ENCODE peak calls at places on chromosomes 12 and 14, in six cellular contexts. One of them, this sample, is unnamed.

GRCh38 chr12:70598467-70599194 is 38.6 kb downstream of the PTPRB start:
- DNase-seq in NCI-H1694: no peak
- DNase-seq in tibial artery: no peak
- DNase-seq in dorsolateral prefrontal cortex: peak
- DNase-seq in C1 segment of cervical spinal cord: no peak
- DNase-seq in neural progenitor cell: peak
- DNase-seq in this sample: no peak

GRCh38 chr12:81350309-81350708 is 272.4 kb downstream of the ACSS3 start:
- DNase-seq in NCI-H1694: no peak
- DNase-seq in tibial artery: no peak
- DNase-seq in dorsolateral prefrontal cortex: no peak
- DNase-seq in C1 segment of cervical spinal cord: no peak
- DNase-seq in neural progenitor cell: peak
- DNase-seq in this sample: no peak

GRCh38 chr14:60878121-60878520 is 102.8 kb downstream of the TRMT5 start:
- DNase-seq in NCI-H1694: no peak
- DNase-seq in tibial artery: no peak
- DNase-seq in dorsolateral prefrontal cortex: no peak
- DNase-seq in C1 segment of cervical spinal cord: no peak
- DNase-seq in neural progenitor cell: no peak
- DNase-seq in this sample: no peak

GRCh38 chr14:77043177-77043983 is 14.9 kb upstream of the IRF2BPL start:
- DNase-seq in NCI-H1694: no peak
- DNase-seq in tibial artery: no peak
- DNase-seq in dorsolateral prefrontal cortex: no peak
- DNase-seq in C1 segment of cervical spinal cord: peak
- DNase-seq in neural progenitor cell: no peak
- DNase-seq in this sample: no peak

GRCh38 chr14:46964378-46964777 is 312.8 kb upstream of the RPL10L start:
- DNase-seq in NCI-H1694: no peak
- DNase-seq in tibial artery: no peak
- DNase-seq in dorsolateral prefrontal cortex: no peak
- DNase-seq in C1 segment of cervical spinal cord: no peak
- DNase-seq in neural progenitor cell: no peak
- DNase-seq in this sample: no peak

GRCh38 chr12:102885043-102885932 is 31.8 kb downstream of the PAH start:
- DNase-seq in NCI-H1694: no peak
- DNase-seq in tibial artery: no peak
- DNase-seq in dorsolateral prefrontal cortex: no peak
- DNase-seq in C1 segment of cervical spinal cord: peak
- DNase-seq in neural progenitor cell: peak
- DNase-seq in this sample: no peak

GRCh38 chr14:87102979-87103378 is 890.0 kb downstream of the GALC start:
- DNase-seq in NCI-H1694: no peak
- DNase-seq in tibial artery: no peak
- DNase-seq in dorsolateral prefrontal cortex: no peak
- DNase-seq in C1 segment of cervical spinal cord: no peak
- DNase-seq in neural progenitor cell: no peak
- DNase-seq in this sample: no peak

GRCh38 chr12:71857657-71858056 is 18.1 kb downstream of the TBC1D15 start:
- DNase-seq in NCI-H1694: no peak
- DNase-seq in tibial artery: no peak
- DNase-seq in dorsolateral prefrontal cortex: no peak
- DNase-seq in C1 segment of cervical spinal cord: no peak
- DNase-seq in neural progenitor cell: no peak
- DNase-seq in this sample: no peak